ENCODE peak calls at places on chromosomes 1 and 21, in six cellular contexts. X is AG04450, Z is kidney, T is sigmoid colon, E is dorsolateral prefrontal cortex, A is RWPE1. J is an unnamed sample.

GRCh38 chr21:33268736-33269441 is 2.7 kb downstream of the IL10RB start:
- DNase-seq in Z (peak; percentile 96), A (peak; percentile 51), E (no peak), T (no peak), X (no peak), J (peak; percentile 92)

GRCh38 chr21:34022557-34023335 is 50.6 kb upstream of the MRPS6 start:
- DNase-seq in E (peak; percentile 10), A (no peak), X (no peak), Z (no peak), T (peak; percentile 68), J (no peak)

GRCh38 chr1:18575620-18576019 is 55.0 kb upstream of the PAX7 start:
- DNase-seq in A (peak; percentile 76), Z (no peak), E (peak; percentile 38), T (peak; percentile 69), X (no peak), J (peak; percentile 85)

GRCh38 chr1:27878038-27878437 is 5.7 kb downstream of the THEMIS2 start:
- DNase-seq in A (no peak), T (peak; percentile 6), X (no peak), E (no peak), Z (no peak), J (no peak)

GRCh38 chr1:44620072-44620471 is 54.2 kb downstream of the TMEM53 start:
- DNase-seq in A (no peak), X (no peak), E (no peak), Z (no peak), T (no peak), J (no peak)

GRCh38 chr1:21537932-21538630 is 28.9 kb downstream of the ALPL start:
- DNase-seq in Z (peak; percentile 91), X (no peak), T (no peak), A (no peak), E (no peak), J (peak; percentile 76)

GRCh38 chr1:10870493-10871096 is 74.1 kb upstream of the CASZ1 start:
- DNase-seq in X (no peak), Z (no peak), A (no peak), E (no peak), T (no peak), J (no peak)

GRCh38 chr1:51295926-51296325 is 34.4 kb downstream of the TTC39A start:
- DNase-seq in T (no peak), X (no peak), E (no peak), Z (peak; percentile 79), A (no peak), J (no peak)

GRCh38 chr1:58932820-58933598 is 149.2 kb upstream of the JUN start:
- DNase-seq in E (no peak), Z (peak; percentile 93), X (no peak), T (no peak), A (peak; percentile 90), J (peak; percentile 89)

GRCh38 chr1:89719502-89720306 is 86.8 kb downstream of the LRRC8C start:
- DNase-seq in E (no peak), Z (no peak), T (no peak), X (no peak), A (no peak), J (no peak)

GRCh38 chr1:237470712-237471310 is 419.9 kb downstream of the ZP4 start:
- DNase-seq in T (no peak), E (no peak), Z (no peak), A (no peak), X (no peak), J (no peak)

GRCh38 chr1:38361566-38361965 is 315.0 kb upstream of the POU3F1 start:
- DNase-seq in X (no peak), E (no peak), Z (no peak), T (no peak), A (no peak), J (no peak)

GRCh38 chr1:38360807-38361206 is 314.2 kb upstream of the POU3F1 start:
- DNase-seq in A (no peak), Z (no peak), X (no peak), T (no peak), E (no peak), J (no peak)
- TF ChIP-seq CTCF in A (no peak), Z (no peak), X (no peak), T (no peak), E (no peak), J (no peak)

DNA sequence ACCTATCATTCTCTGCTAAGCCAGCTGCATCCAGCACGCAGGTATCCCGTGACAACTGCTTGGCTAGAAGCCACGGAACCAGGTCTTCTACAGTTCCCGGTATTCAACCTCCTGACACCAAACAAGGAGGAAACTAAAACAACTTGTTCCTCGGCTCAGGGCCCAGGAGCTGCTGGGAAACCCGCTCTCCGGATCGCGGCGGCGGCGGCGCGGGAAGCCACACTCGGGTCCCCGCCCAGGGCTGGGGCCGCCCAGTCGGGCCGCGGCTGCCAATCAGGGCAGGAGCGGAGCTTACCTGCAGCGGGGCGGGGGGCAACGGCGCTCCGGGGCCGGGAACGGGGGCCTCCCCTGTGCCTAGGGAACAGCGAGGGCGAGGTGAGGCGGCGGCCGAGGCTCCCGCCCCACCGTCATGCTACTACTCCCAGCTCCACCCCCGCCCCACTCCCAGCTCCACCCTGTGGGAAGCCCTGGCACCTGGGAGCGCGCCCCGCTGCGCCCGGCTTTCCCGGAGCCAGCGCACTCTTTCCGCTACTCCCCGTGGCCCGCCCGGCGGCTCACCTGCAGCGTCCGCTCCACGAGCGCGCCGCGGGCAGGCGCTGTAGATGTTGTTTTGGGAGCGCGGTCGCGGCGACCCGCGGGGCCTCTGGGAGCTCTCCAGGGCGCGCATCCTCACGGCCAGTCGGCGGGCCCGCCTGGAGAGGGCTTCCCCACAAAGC is 12.1 kb downstream of the IL24 start:
- DNase-seq in X (no peak), E (no peak), T (peak; percentile 78), Z (peak; percentile 97), A (peak; percentile 86), J (peak; percentile 78)
- TF ChIP-seq CTCF in X (no peak), E (no peak), T (no peak), Z (no peak), A (no peak), J (no peak)

GRCh38 chr1:204145033-204145504 is 6.8 kb downstream of the ETNK2 start:
- DNase-seq in E (no peak), Z (no peak), X (no peak), T (no peak), A (peak; percentile 58), J (no peak)
- TF ChIP-seq CTCF in E (no peak), Z (no peak), X (no peak), T (no peak), A (no peak), J (no peak)

GRCh38 chr1:228225740-228226139 is 17.9 kb downstream of the OBSCN start:
- DNase-seq in X (no peak), Z (no peak), A (no peak), T (no peak), E (no peak), J (no peak)

GRCh38 chr1:228225165-228225710 is 17.4 kb downstream of the OBSCN start:
- DNase-seq in E (no peak), T (no peak), Z (no peak), X (no peak), A (no peak), J (no peak)

GRCh38 chr1:228228601-228229074 is 20.8 kb downstream of the OBSCN start:
- DNase-seq in E (no peak), A (peak; percentile 78), Z (no peak), X (peak; percentile 48), T (no peak), J (no peak)

GRCh38 chr1:228226141-228226874 is 18.5 kb downstream of the OBSCN start:
- DNase-seq in T (no peak), A (no peak), E (no peak), X (no peak), Z (no peak), J (no peak)

GRCh38 chr1:228226956-228227791 is 19.3 kb downstream of the OBSCN start:
- DNase-seq in X (no peak), A (no peak), T (no peak), E (no peak), Z (no peak), J (no peak)
- TF ChIP-seq CTCF in X (peak; percentile 42), A (no peak), T (no peak), E (no peak), Z (no peak), J (no peak)

GRCh38 chr1:26096471-26096870 is 15.2 kb upstream of the PDIK1L start:
- DNase-seq in A (no peak), X (no peak), Z (no peak), T (no peak), E (peak; percentile 46), J (no peak)

GRCh38 chr1:26094076-26094669 is 17.5 kb upstream of the PDIK1L start:
- DNase-seq in A (no peak), Z (no peak), X (no peak), E (no peak), T (no peak), J (no peak)

GRCh38 chr1:26092422-26092821 is 19.2 kb upstream of the PDIK1L start:
- DNase-seq in E (no peak), T (no peak), A (no peak), Z (no peak), X (no peak), J (no peak)

GRCh38 chr1:26097696-26098095 is 13.9 kb upstream of the PDIK1L start:
- DNase-seq in Z (no peak), T (no peak), X (no peak), E (no peak), A (no peak), J (no peak)

GRCh38 chr1:26094677-26095383 is 16.8 kb upstream of the PDIK1L start:
- DNase-seq in T (peak; percentile 64), Z (peak; percentile 94), A (no peak), E (no peak), X (no peak), J (no peak)
- TF ChIP-seq CTCF in T (no peak), Z (no peak), A (no peak), E (no peak), X (peak; percentile 3), J (no peak)

GRCh38 chr1:23370270-23370743 is 671 bp upstream of the ZNF436 start:
- DNase-seq in T (no peak), Z (no peak), X (no peak), E (no peak), A (no peak), J (no peak)

GRCh38 chr1:23371987-23372386 is 2.4 kb upstream of the ZNF436 start:
- DNase-seq in T (no peak), E (peak; percentile 38), A (no peak), X (no peak), Z (peak; percentile 73), J (no peak)

GRCh38 chr1:23369335-23370013 is at the start of gene ZNF436:
- DNase-seq in T (peak; percentile 96), A (no peak), E (peak; percentile 81), X (peak; percentile 64), Z (peak; percentile 90), J (peak; percentile 86)

GRCh38 chr1:23372481-23372880 is 2.8 kb upstream of the ZNF436 start:
- DNase-seq in E (no peak), X (no peak), T (no peak), A (no peak), Z (no peak), J (no peak)

GRCh38 chr1:23370744-23371710 is 1.4 kb upstream of the ZNF436 start:
- DNase-seq in E (no peak), X (no peak), A (no peak), Z (no peak), T (no peak), J (no peak)
- TF ChIP-seq CTCF in E (no peak), X (peak; percentile 17), A (no peak), Z (no peak), T (no peak), J (no peak)

GRCh38 chr1:168092566-168093355 is 44.0 kb downstream of the GPR161 start:
- DNase-seq in Z (no peak), A (no peak), X (no peak), T (no peak), E (no peak), J (no peak)
- TF ChIP-seq CTCF in Z (peak; percentile 14), A (peak; percentile 19), X (peak; percentile 34), T (no peak), E (no peak), J (no peak)

J was measured in left lung.